ENCODE peak calls at places on chromosomes 3 and 15, in nine cellular contexts. M is stimulated activated CD4-positive, alpha-beta T cell treated with anti-CD3 and anti-CD28 coated beads, Interleukin-15, amount 100 ng/mL, for 1 hour; D is heart left ventricle; S is mesenteric fat pad; Q is activated CD4-positive, alpha-beta T cell treated with anti-CD3 and anti-CD28 coated beads for 24 hours; H is naive thymus-derived CD8-positive, alpha-beta T cell; G is activated naive CD4-positive, alpha-beta T cell; L is stimulated activated CD8-positive, alpha-beta memory T cell treated with anti-CD3 and anti-CD28 coated beads, Interleukin-12 subunit alpha, Interleukin-12 subunit beta, amount 100 ng/mL, for 1 hour; Y is AG09319. I is an unnamed sample.

GRCh38 chr3:66644549-66644948 is 143.7 kb upstream of the LRIG1 start:
- DNase-seq in M (no peak), D (no peak), S (no peak), Q (no peak), H (no peak), G (no peak), L (no peak), Y (no peak), I (no peak)

GRCh38 chr15:63752075-63752684 is 81.6 kb downstream of the HERC1 start:
- DNase-seq in M (no peak), D (no peak), S (no peak), Q (peak; percentile 16), H (no peak), G (no peak), L (no peak), Y (peak; percentile 32), I (no peak)

GRCh38 chr3:111592941-111593340 is 2.2 kb downstream of the ZBED2 start:
- DNase-seq in M (no peak), D (no peak), S (no peak), Q (no peak), H (no peak), G (no peak), L (no peak), Y (no peak), I (no peak)

GRCh38 chr3:72177075-72178050 is 392.4 kb upstream of the PROK2 start:
- DNase-seq in M (no peak), D (peak; percentile 40), S (no peak), Q (no peak), H (no peak), G (no peak), L (no peak), Y (no peak), I (no peak)

GRCh38 chr3:17456036-17456435 is 286.4 kb downstream of the TBC1D5 start:
- DNase-seq in M (no peak), D (no peak), S (no peak), Q (no peak), H (no peak), G (no peak), L (no peak), Y (no peak), I (no peak)

GRCh38 chr3:46946416-46946815 is 30.1 kb downstream of the CCDC12 start:
- DNase-seq in M (no peak), D (peak; percentile 25), S (no peak), Q (no peak), H (no peak), G (no peak), L (no peak), Y (no peak), I (no peak)

GRCh38 chr3:46692566-46692983 is 904 bp downstream of the ALS2CL start:
- DNase-seq in M (no peak), D (peak; percentile 67), S (no peak), Q (no peak), H (no peak), G (no peak), L (no peak), Y (no peak), I (no peak)

GRCh38 chr3:125386811-125387210 is 11.7 kb upstream of the ZNF148 start:
- DNase-seq in M (no peak), D (no peak), S (no peak), Q (no peak), H (no peak), G (no peak), L (no peak), Y (peak; percentile 44), I (no peak)

GRCh38 chr3:53773586-53774368 is 72.4 kb downstream of the CHDH start:
- DNase-seq in M (no peak), D (no peak), S (no peak), Q (no peak), H (no peak), G (no peak), L (no peak), Y (peak; percentile 77), I (no peak)

GRCh38 chr15:43253431-43254403 is 13.0 kb downstream of the TGM5 start:
- DNase-seq in M (no peak), D (no peak), S (no peak), Q (no peak), H (no peak), G (no peak), L (no peak), Y (no peak), I (no peak)

GRCh38 chr3:109532257-109533216 is 195.2 kb upstream of the DPPA4 start:
- DNase-seq in M (no peak), D (no peak), S (no peak), Q (peak; percentile 16), H (peak; percentile 8), G (no peak), L (peak; percentile 16), Y (peak; percentile 16), I (no peak)

GRCh38 chr3:99915911-99916310 is 98.2 kb downstream of the CMSS1 start:
- DNase-seq in M (no peak), D (no peak), S (no peak), Q (no peak), H (no peak), G (no peak), L (no peak), Y (no peak), I (no peak)

GRCh38 chr3:141114816-141115458 is 63.8 kb downstream of the SPSB4 start:
- DNase-seq in M (no peak), D (no peak), S (peak; percentile 79), Q (no peak), H (no peak), G (no peak), L (no peak), Y (no peak), I (no peak)